ENCODE peak calls at places on chromosomes 4 and X, in four cellular contexts. V is H4, L is coronary artery, A is NCI-H82. J is an unnamed sample.

GRCh38 chrX:155662297-155662696 is 49.5 kb upstream of the TMLHE start:
- DNase-seq in V (no peak), A (peak; percentile 3), L (no peak), J (no peak)

GRCh38 chr4:21991537-21991936 is 43.0 kb upstream of the KCNIP4 start:
- DNase-seq in V (no peak), A (no peak), L (no peak), J (no peak)

GRCh38 chrX:109782994-109783711 is 50.1 kb upstream of the ACSL4 start:
- DNase-seq in A (no peak), V (no peak), L (no peak), J (no peak)

GRCh38 chr4:1651609-1652008 is 32.5 kb downstream of the FAM53A start:
- DNase-seq in L (no peak), V (no peak), A (no peak), J (no peak)

GRCh38 chr4:7045553-7045952 is 2.4 kb downstream of the TADA2B start:
- DNase-seq in L (no peak), A (no peak), V (no peak), J (no peak)

GRCh38 chr4:166279261-166279660 is 406.2 kb downstream of the TLL1 start:
- DNase-seq in A (no peak), V (no peak), L (no peak), J (no peak)

GRCh38 chrX:100874240-100874798 is at the start of gene NOX1:
- DNase-seq in A (no peak), V (no peak), L (no peak), J (no peak)

GRCh38 chr4:2251795-2252529 is 9.9 kb downstream of the MXD4 start:
- DNase-seq in A (no peak), L (peak; percentile 70), V (no peak), J (no peak)